ENCODE peak calls at places on chromosomes 12 and 14, in ten cellular contexts. One of them, this sample, is unnamed.

GRCh38 chr12:77510985-77511384 is 319.7 kb upstream of the NAV3 start:
- DNase-seq in OCI-LY7: no peak
- DNase-seq in cardiac fibroblast: no peak
- DNase-seq in epithelial cell of proximal tubule: no peak
- DNase-seq in GM23338: no peak
- DNase-seq in ovary: no peak
- DNase-seq in BJ: no peak
- DNase-seq in right lobe of liver: no peak
- DNase-seq in HL-60: no peak
- DNase-seq in esophagus muscularis mucosa: no peak
- DNase-seq in this sample: no peak

GRCh38 chr14:105878554-105878953 is 352.2 kb downstream of the TMEM121 start:
- DNase-seq in OCI-LY7: no peak
- DNase-seq in cardiac fibroblast: no peak
- DNase-seq in epithelial cell of proximal tubule: no peak
- DNase-seq in GM23338: no peak
- DNase-seq in ovary: no peak
- DNase-seq in BJ: no peak
- DNase-seq in right lobe of liver: no peak
- DNase-seq in HL-60: no peak
- DNase-seq in esophagus muscularis mucosa: no peak
- DNase-seq in this sample: no peak

GRCh38 chr12:67531051-67531450 is 117.5 kb upstream of the DYRK2 start:
- DNase-seq in OCI-LY7: no peak
- DNase-seq in cardiac fibroblast: no peak
- DNase-seq in epithelial cell of proximal tubule: no peak
- DNase-seq in GM23338: no peak
- DNase-seq in ovary: no peak
- DNase-seq in BJ: no peak
- DNase-seq in right lobe of liver: no peak
- DNase-seq in HL-60: no peak
- DNase-seq in esophagus muscularis mucosa: peak
- DNase-seq in this sample: no peak

GRCh38 chr14:79583738-79584405 is 627.4 kb downstream of the DIO2 start:
- DNase-seq in OCI-LY7: no peak
- DNase-seq in cardiac fibroblast: peak
- DNase-seq in epithelial cell of proximal tubule: no peak
- DNase-seq in GM23338: no peak
- DNase-seq in ovary: no peak
- DNase-seq in BJ: peak
- DNase-seq in right lobe of liver: no peak
- DNase-seq in HL-60: no peak
- DNase-seq in esophagus muscularis mucosa: no peak
- DNase-seq in this sample: no peak

GRCh38 chr14:91796622-91797347 is 64.9 kb upstream of the CATSPERB start:
- DNase-seq in OCI-LY7: no peak
- DNase-seq in cardiac fibroblast: peak
- DNase-seq in epithelial cell of proximal tubule: no peak
- DNase-seq in GM23338: no peak
- DNase-seq in ovary: no peak
- DNase-seq in BJ: peak
- DNase-seq in right lobe of liver: no peak
- DNase-seq in HL-60: no peak
- DNase-seq in esophagus muscularis mucosa: no peak
- DNase-seq in this sample: no peak

GRCh38 chr14:91263329-91263728 is 18.8 kb upstream of the GPR68 start:
- DNase-seq in OCI-LY7: no peak
- DNase-seq in cardiac fibroblast: no peak
- DNase-seq in epithelial cell of proximal tubule: no peak
- DNase-seq in GM23338: no peak
- DNase-seq in ovary: no peak
- DNase-seq in BJ: no peak
- DNase-seq in right lobe of liver: no peak
- DNase-seq in HL-60: no peak
- DNase-seq in esophagus muscularis mucosa: no peak
- DNase-seq in this sample: no peak

GRCh38 chr14:101598159-101598558 is 36.9 kb downstream of the DIO3 start:
- DNase-seq in OCI-LY7: no peak
- DNase-seq in cardiac fibroblast: no peak
- DNase-seq in epithelial cell of proximal tubule: no peak
- DNase-seq in GM23338: no peak
- DNase-seq in ovary: no peak
- DNase-seq in BJ: no peak
- DNase-seq in right lobe of liver: no peak
- DNase-seq in HL-60: no peak
- DNase-seq in esophagus muscularis mucosa: peak
- DNase-seq in this sample: no peak

GRCh38 chr12:44875417-44875953 is 630 bp downstream of the NELL2 start:
- DNase-seq in OCI-LY7: peak
- DNase-seq in cardiac fibroblast: no peak
- DNase-seq in epithelial cell of proximal tubule: no peak
- DNase-seq in GM23338: peak
- DNase-seq in ovary: no peak
- DNase-seq in BJ: no peak
- DNase-seq in right lobe of liver: no peak
- DNase-seq in HL-60: no peak
- DNase-seq in esophagus muscularis mucosa: no peak
- DNase-seq in this sample: no peak

GRCh38 chr14:24978862-24979724 is 70.9 kb downstream of the STXBP6 start:
- DNase-seq in OCI-LY7: no peak
- DNase-seq in cardiac fibroblast: no peak
- DNase-seq in epithelial cell of proximal tubule: peak
- DNase-seq in GM23338: no peak
- DNase-seq in ovary: no peak
- DNase-seq in BJ: no peak
- DNase-seq in right lobe of liver: no peak
- DNase-seq in HL-60: no peak
- DNase-seq in esophagus muscularis mucosa: no peak
- DNase-seq in this sample: no peak

GRCh38 chr12:123938679-123939480 is 33.8 kb downstream of the CCDC92 start:
- DNase-seq in OCI-LY7: peak
- DNase-seq in cardiac fibroblast: no peak
- DNase-seq in epithelial cell of proximal tubule: no peak
- DNase-seq in GM23338: peak
- DNase-seq in ovary: no peak
- DNase-seq in BJ: no peak
- DNase-seq in right lobe of liver: no peak
- DNase-seq in HL-60: no peak
- DNase-seq in esophagus muscularis mucosa: no peak
- DNase-seq in this sample: no peak

GRCh38 chr14:93317836-93318807 is 14.7 kb downstream of the BTBD7 start:
- DNase-seq in OCI-LY7: no peak
- DNase-seq in cardiac fibroblast: peak
- DNase-seq in epithelial cell of proximal tubule: no peak
- DNase-seq in GM23338: no peak
- DNase-seq in ovary: no peak
- DNase-seq in BJ: no peak
- DNase-seq in right lobe of liver: no peak
- DNase-seq in HL-60: peak
- DNase-seq in esophagus muscularis mucosa: no peak
- DNase-seq in this sample: no peak

GRCh38 chr14:88533203-88533602 is 21.6 kb downstream of the PTPN21 start:
- DNase-seq in OCI-LY7: no peak
- DNase-seq in cardiac fibroblast: no peak
- DNase-seq in epithelial cell of proximal tubule: no peak
- DNase-seq in GM23338: peak
- DNase-seq in ovary: no peak
- DNase-seq in BJ: no peak
- DNase-seq in right lobe of liver: no peak
- DNase-seq in HL-60: no peak
- DNase-seq in esophagus muscularis mucosa: no peak
- DNase-seq in this sample: no peak

GRCh38 chr14:88535813-88536212 is 19.0 kb downstream of the PTPN21 start:
- DNase-seq in OCI-LY7: no peak
- DNase-seq in cardiac fibroblast: no peak
- DNase-seq in epithelial cell of proximal tubule: no peak
- DNase-seq in GM23338: no peak
- DNase-seq in ovary: no peak
- DNase-seq in BJ: no peak
- DNase-seq in right lobe of liver: no peak
- DNase-seq in HL-60: no peak
- DNase-seq in esophagus muscularis mucosa: no peak
- DNase-seq in this sample: no peak

DNA sequence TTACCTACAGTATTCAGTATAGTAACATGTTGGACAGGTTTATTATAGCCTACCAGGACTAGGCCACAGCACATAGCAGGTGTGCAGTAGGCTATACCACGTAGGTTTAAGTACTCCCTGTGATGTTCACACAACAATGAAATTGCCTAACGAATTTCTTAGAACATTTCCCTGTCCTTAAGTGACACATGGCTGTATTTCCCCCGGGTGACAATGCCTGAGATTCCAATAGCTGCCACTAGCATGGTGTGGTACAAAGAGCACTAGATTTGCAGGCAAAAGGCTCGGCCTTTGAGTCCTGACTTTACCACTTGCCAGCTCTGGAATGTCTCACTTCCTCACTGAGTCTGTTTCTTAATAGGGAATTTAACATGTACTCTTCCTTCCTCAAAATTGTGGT is 19.7 kb downstream of the PTPN21 start:
- DNase-seq in OCI-LY7: no peak
- DNase-seq in cardiac fibroblast: no peak
- DNase-seq in epithelial cell of proximal tubule: no peak
- DNase-seq in GM23338: peak
- DNase-seq in ovary: no peak
- DNase-seq in BJ: no peak
- DNase-seq in right lobe of liver: no peak
- DNase-seq in HL-60: no peak
- DNase-seq in esophagus muscularis mucosa: no peak
- DNase-seq in this sample: no peak
- TF ChIP-seq CTCF in OCI-LY7: no peak
- TF ChIP-seq CTCF in cardiac fibroblast: no peak
- TF ChIP-seq CTCF in epithelial cell of proximal tubule: no peak
- TF ChIP-seq CTCF in GM23338: no peak
- TF ChIP-seq CTCF in ovary: no peak
- TF ChIP-seq CTCF in BJ: no peak
- TF ChIP-seq CTCF in right lobe of liver: peak
- TF ChIP-seq CTCF in HL-60: no peak
- TF ChIP-seq CTCF in esophagus muscularis mucosa: no peak
- TF ChIP-seq CTCF in this sample: no peak

GRCh38 chr14:61813101-61813596 is 50.9 kb downstream of the SNAPC1 start:
- DNase-seq in OCI-LY7: no peak
- DNase-seq in cardiac fibroblast: no peak
- DNase-seq in epithelial cell of proximal tubule: no peak
- DNase-seq in GM23338: peak
- DNase-seq in ovary: no peak
- DNase-seq in BJ: no peak
- DNase-seq in right lobe of liver: no peak
- DNase-seq in HL-60: no peak
- DNase-seq in esophagus muscularis mucosa: no peak
- DNase-seq in this sample: no peak

GRCh38 chr14:61811882-61812346 is 49.7 kb downstream of the SNAPC1 start:
- DNase-seq in OCI-LY7: no peak
- DNase-seq in cardiac fibroblast: no peak
- DNase-seq in epithelial cell of proximal tubule: no peak
- DNase-seq in GM23338: peak
- DNase-seq in ovary: no peak
- DNase-seq in BJ: no peak
- DNase-seq in right lobe of liver: no peak
- DNase-seq in HL-60: no peak
- DNase-seq in esophagus muscularis mucosa: no peak
- DNase-seq in this sample: no peak

DNA sequence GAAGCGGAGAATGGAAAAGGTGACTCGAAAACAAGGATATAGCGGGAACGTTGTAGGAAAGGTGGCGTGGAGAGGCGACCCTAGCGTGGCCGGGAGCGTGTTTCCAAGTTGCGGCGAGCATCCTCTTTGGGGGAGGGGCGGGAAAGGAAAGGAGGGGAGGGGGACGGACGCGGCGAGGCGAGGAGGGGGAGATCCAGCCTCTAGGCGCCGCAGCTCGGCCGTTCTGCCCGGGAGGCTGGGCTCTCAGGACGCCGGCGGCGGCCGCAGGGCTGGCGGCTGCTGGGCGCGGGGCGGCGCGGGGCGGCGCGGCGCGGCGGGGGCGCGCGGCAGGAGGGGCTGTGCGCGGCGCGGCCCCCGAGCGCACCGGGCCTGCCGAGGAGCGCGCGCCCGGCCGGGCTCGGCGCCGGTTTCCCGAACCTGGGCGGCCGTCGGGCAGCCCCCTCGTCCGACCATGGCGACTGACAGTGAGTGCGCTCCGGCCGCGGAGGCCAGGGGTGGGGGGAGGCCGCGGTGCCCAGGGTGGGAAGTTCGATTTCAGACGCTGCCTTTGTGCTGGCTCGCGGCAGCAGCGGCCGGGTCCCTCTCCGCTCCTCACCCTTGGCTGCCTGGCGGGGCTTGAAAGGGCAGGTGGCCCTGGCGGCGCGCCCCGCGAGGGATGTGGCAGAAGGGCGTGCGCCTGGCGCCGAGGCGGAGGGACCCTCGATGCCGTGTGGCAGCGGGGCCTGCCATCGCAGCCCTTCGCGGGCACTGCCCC is 50.3 kb downstream of the SNAPC1 start:
- DNase-seq in OCI-LY7: no peak
- DNase-seq in cardiac fibroblast: peak
- DNase-seq in epithelial cell of proximal tubule: no peak
- DNase-seq in GM23338: peak
- DNase-seq in ovary: peak
- DNase-seq in BJ: no peak
- DNase-seq in right lobe of liver: no peak
- DNase-seq in HL-60: no peak
- DNase-seq in esophagus muscularis mucosa: no peak
- DNase-seq in this sample: no peak
- H3K4me3 ChIP-seq in OCI-LY7: no peak
- H3K4me3 ChIP-seq in cardiac fibroblast: peak
- H3K4me3 ChIP-seq in epithelial cell of proximal tubule: peak
- H3K4me3 ChIP-seq in GM23338: peak
- H3K4me3 ChIP-seq in ovary: no peak
- H3K4me3 ChIP-seq in BJ: peak
- H3K4me3 ChIP-seq in right lobe of liver: peak
- H3K4me3 ChIP-seq in HL-60: no peak
- H3K4me3 ChIP-seq in esophagus muscularis mucosa: peak
- H3K4me3 ChIP-seq in this sample: no peak

GRCh38 chr12:6276936-6277615 is 33.4 kb upstream of the PLEKHG6 start:
- DNase-seq in OCI-LY7: no peak
- DNase-seq in cardiac fibroblast: peak
- DNase-seq in epithelial cell of proximal tubule: no peak
- DNase-seq in GM23338: peak
- DNase-seq in ovary: no peak
- DNase-seq in BJ: no peak
- DNase-seq in right lobe of liver: peak
- DNase-seq in HL-60: no peak
- DNase-seq in esophagus muscularis mucosa: no peak
- DNase-seq in this sample: no peak
- TF ChIP-seq CTCF in OCI-LY7: no peak
- TF ChIP-seq CTCF in cardiac fibroblast: no peak
- TF ChIP-seq CTCF in epithelial cell of proximal tubule: peak
- TF ChIP-seq CTCF in GM23338: peak
- TF ChIP-seq CTCF in ovary: no peak
- TF ChIP-seq CTCF in BJ: peak
- TF ChIP-seq CTCF in right lobe of liver: no peak
- TF ChIP-seq CTCF in HL-60: no peak
- TF ChIP-seq CTCF in esophagus muscularis mucosa: no peak
- TF ChIP-seq CTCF in this sample: no peak

GRCh38 chr12:118102070-118102469 is 1.7 kb downstream of the VSIG10 start:
- DNase-seq in OCI-LY7: no peak
- DNase-seq in cardiac fibroblast: no peak
- DNase-seq in epithelial cell of proximal tubule: peak
- DNase-seq in GM23338: no peak
- DNase-seq in ovary: no peak
- DNase-seq in BJ: no peak
- DNase-seq in right lobe of liver: no peak
- DNase-seq in HL-60: no peak
- DNase-seq in esophagus muscularis mucosa: no peak
- DNase-seq in this sample: no peak
- H3K4me3 ChIP-seq in OCI-LY7: no peak
- H3K4me3 ChIP-seq in cardiac fibroblast: no peak
- H3K4me3 ChIP-seq in epithelial cell of proximal tubule: peak
- H3K4me3 ChIP-seq in GM23338: peak
- H3K4me3 ChIP-seq in ovary: no peak
- H3K4me3 ChIP-seq in BJ: no peak
- H3K4me3 ChIP-seq in right lobe of liver: no peak
- H3K4me3 ChIP-seq in HL-60: no peak
- H3K4me3 ChIP-seq in esophagus muscularis mucosa: no peak
- H3K4me3 ChIP-seq in this sample: no peak

GRCh38 chr12:15526033-15526432 is 203.7 kb downstream of the PTPRO start:
- DNase-seq in OCI-LY7: peak
- DNase-seq in cardiac fibroblast: no peak
- DNase-seq in epithelial cell of proximal tubule: no peak
- DNase-seq in GM23338: peak
- DNase-seq in ovary: no peak
- DNase-seq in BJ: no peak
- DNase-seq in right lobe of liver: no peak
- DNase-seq in HL-60: peak
- DNase-seq in esophagus muscularis mucosa: no peak
- DNase-seq in this sample: peak
- TF ChIP-seq CTCF in OCI-LY7: peak
- TF ChIP-seq CTCF in cardiac fibroblast: no peak
- TF ChIP-seq CTCF in epithelial cell of proximal tubule: no peak
- TF ChIP-seq CTCF in GM23338: no peak
- TF ChIP-seq CTCF in ovary: no peak
- TF ChIP-seq CTCF in BJ: no peak
- TF ChIP-seq CTCF in right lobe of liver: no peak
- TF ChIP-seq CTCF in HL-60: no peak
- TF ChIP-seq CTCF in esophagus muscularis mucosa: no peak
- TF ChIP-seq CTCF in this sample: peak